ENCODE peak calls at places on chromosome 10, in four cellular contexts. V is GM12892, N is HCT116, I is tibial nerve. T is an unnamed sample.

GRCh38 chr10:71708897-71709882 is 10.4 kb downstream of the C10orf105 start:
- DNase-seq in V (no peak), N (no peak), I (no peak), T (no peak)

GRCh38 chr10:51341216-51341615 is 266.9 kb downstream of the PRKG1 start:
- DNase-seq in V (no peak), N (no peak), I (no peak), T (no peak)

GRCh38 chr10:30028006-30028441 is 31.4 kb downstream of the JCAD start:
- DNase-seq in V (no peak), N (no peak), I (peak; percentile 63), T (no peak)

GRCh38 chr10:118669020-118669766 is 73.7 kb upstream of the PRLHR start:
- DNase-seq in V (no peak), N (no peak), I (peak; percentile 50), T (no peak)

GRCh38 chr10:23556727-23557440 is 118.0 kb downstream of the OTUD1 start:
- DNase-seq in V (no peak), N (no peak), I (no peak), T (no peak)

GRCh38 chr10:51832652-51833383 is 133.4 kb upstream of the CSTF2T start:
- DNase-seq in V (no peak), N (peak; percentile 79), I (no peak), T (no peak)

GRCh38 chr10:121392657-121393056 is 205.6 kb downstream of the FGFR2 start:
- DNase-seq in V (no peak), N (no peak), I (no peak), T (no peak)

GRCh38 chr10:119535310-119535709 is 7.2 kb downstream of the RGS10 start:
- DNase-seq in V (no peak), N (no peak), I (no peak), T (no peak)

GRCh38 chr10:119025776-119026175 is 3.7 kb upstream of the NANOS1 start:
- DNase-seq in V (no peak), N (no peak), I (no peak), T (no peak)

GRCh38 chr10:86410542-86411124 is 44.0 kb upstream of the GRID1 start:
- DNase-seq in V (no peak), N (no peak), I (no peak), T (no peak)

GRCh38 chr10:36802523-36803153 is 322.8 kb upstream of the ANKRD30A start:
- DNase-seq in V (no peak), N (no peak), I (no peak), T (no peak)

GRCh38 chr10:118580702-118581101 is 14.7 kb downstream of the PRLHR start:
- DNase-seq in V (no peak), N (no peak), I (no peak), T (no peak)

GRCh38 chr10:119135517-119135890 is 30.0 kb downstream of the SFXN4 start:
- DNase-seq in V (no peak), N (no peak), I (peak; percentile 57), T (peak; percentile 78)

DNA sequence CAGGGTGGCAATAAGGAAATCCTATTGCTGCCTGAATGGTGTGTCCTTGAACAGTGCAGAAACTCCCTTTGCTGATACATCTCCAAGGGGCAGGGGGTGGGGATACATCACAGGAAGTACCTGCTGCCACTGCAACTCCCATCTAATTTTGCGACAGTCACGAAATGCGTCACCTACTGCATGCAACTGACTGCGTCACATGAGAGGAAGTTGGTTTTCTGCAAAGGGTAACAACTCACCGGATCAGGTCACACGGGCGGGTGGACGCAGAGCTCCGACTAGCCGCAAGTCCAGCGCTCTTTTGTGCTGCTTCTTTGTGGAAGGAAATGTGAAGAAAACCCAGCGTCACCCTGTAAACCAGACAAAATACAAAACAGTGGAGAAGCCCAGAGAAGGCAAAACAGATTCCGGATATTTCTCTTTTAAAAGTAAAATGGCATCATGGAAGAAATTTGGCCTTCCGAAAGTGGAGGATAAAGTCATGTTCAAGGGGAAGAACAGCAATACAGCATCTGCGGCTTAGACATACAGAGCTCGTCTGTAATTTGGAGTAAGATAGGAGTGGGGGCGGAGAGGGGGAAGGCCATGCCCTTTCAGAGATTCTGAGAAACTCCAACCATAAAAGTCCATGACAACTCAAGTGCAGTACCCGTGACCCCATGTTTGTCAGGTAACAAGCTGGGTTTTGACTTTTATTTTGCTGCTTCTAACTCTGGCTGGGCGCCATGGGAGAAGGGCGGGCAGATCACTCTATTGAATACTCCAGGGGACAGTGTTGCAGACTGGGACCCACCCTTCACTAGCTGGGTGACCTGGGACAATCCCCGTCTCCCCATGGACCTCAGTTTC is 32.3 kb upstream of the PLEKHS1 start:
- DNase-seq in V (no peak), N (no peak), I (no peak), T (no peak)
- TF ChIP-seq POLR2A in V (no peak), N (no peak), I (no peak), T (no peak)

GRCh38 chr10:92594194-92594593 is 1.3 kb downstream of the KIF11 start:
- DNase-seq in V (no peak), N (no peak), I (no peak), T (no peak)

GRCh38 chr10:92592761-92593552 is at the start of gene KIF11:
- DNase-seq in V (peak; percentile 69), N (peak; percentile 93), I (peak; percentile 98), T (peak; percentile 98)

GRCh38 chr10:92593553-92594046 is 670 bp downstream of the KIF11 start:
- DNase-seq in V (no peak), N (no peak), I (no peak), T (no peak)

GRCh38 chr10:92590623-92591549 is 2.0 kb upstream of the KIF11 start:
- DNase-seq in V (no peak), N (peak; percentile 75), I (peak; percentile 72), T (peak; percentile 41)

DNA sequence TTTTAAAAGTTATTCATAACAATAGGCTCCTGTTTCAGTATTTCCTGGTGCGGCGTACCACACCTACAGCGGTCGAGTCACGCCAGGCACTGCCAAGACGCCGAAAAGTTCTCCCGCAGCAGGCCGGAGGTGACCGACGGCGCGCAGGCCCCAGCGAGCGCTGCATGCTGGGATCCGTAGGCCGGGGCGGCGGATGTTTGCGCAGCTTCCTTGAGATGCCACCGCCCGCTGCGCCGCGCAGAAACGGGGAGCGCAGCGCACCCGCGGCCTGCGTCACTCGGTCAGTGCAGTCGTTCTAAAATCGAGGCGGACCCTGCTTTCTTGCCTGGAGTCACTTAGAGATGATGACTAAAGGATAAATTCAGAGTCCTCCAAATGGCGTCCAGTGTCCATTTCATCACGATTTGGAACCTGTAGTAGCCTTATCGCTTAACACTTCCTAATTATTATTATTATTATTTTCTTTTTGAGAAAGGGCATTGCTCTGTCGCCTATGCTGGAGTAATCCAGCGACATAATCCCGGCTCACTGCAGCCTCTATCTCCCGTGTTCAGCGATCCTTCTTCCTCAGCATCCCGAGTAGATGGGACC is 1.3 kb upstream of the KIF11 start:
- DNase-seq in V (peak; percentile 67), N (peak; percentile 89), I (peak; percentile 84), T (peak; percentile 91)
- TF ChIP-seq POLR2A in V (peak; percentile 86), N (peak; percentile 91), I (peak; percentile 55), T (no peak)

GRCh38 chr10:132497083-132497680 is 40.4 kb upstream of the INPP5A start:
- DNase-seq in V (no peak), N (no peak), I (no peak), T (no peak)
- TF ChIP-seq POLR2A in V (no peak), N (no peak), I (no peak), T (no peak)

GRCh38 chr10:96513686-96514551 is at the start of gene TLL2:
- DNase-seq in V (peak; percentile 77), N (peak; percentile 59), I (peak; percentile 58), T (peak; percentile 51)
- TF ChIP-seq POLR2A in V (no peak), N (no peak), I (no peak), T (no peak)

DNA sequence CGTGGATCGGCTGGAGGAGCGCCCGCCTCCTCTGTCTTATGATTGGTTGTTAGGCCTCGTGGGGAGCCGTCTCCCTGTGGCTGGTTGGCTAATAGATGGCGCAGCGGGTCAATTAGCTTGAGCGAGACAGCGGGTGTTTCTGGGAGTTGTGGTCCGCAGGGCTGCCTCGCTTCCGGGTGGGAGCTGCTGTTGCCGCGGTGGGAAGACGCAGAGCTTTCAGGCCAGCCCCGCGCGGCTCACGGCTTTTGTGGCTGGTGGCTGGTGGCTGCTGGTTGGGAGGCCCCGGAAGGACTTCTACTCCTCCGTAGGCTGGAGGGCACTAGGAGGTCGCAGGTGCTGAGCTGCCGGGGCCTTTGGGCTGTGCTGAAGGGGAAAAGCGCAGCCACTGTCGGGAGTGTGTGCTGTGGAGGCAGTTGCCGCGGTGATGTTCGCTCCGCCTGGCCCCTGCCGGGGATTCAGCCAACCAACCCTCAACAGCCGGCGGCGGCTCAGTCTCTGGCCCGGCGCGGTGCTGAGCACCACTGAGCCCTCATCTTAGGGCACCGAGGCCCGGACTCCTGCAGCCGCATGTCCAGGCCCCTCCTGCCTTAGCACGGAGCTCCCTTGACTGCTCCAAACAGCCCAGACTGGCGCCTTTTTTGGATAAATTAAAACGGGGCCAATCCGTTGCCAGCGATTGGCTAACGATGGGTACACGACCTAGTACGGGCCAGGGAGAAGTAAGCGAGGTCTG is 651 bp upstream of the C10orf143 start:
- DNase-seq in V (peak; percentile 84), N (peak; percentile 86), I (peak; percentile 96), T (peak; percentile 99)
- TF ChIP-seq POLR2A in V (peak; percentile 69), N (no peak), I (no peak), T (no peak)

DNA sequence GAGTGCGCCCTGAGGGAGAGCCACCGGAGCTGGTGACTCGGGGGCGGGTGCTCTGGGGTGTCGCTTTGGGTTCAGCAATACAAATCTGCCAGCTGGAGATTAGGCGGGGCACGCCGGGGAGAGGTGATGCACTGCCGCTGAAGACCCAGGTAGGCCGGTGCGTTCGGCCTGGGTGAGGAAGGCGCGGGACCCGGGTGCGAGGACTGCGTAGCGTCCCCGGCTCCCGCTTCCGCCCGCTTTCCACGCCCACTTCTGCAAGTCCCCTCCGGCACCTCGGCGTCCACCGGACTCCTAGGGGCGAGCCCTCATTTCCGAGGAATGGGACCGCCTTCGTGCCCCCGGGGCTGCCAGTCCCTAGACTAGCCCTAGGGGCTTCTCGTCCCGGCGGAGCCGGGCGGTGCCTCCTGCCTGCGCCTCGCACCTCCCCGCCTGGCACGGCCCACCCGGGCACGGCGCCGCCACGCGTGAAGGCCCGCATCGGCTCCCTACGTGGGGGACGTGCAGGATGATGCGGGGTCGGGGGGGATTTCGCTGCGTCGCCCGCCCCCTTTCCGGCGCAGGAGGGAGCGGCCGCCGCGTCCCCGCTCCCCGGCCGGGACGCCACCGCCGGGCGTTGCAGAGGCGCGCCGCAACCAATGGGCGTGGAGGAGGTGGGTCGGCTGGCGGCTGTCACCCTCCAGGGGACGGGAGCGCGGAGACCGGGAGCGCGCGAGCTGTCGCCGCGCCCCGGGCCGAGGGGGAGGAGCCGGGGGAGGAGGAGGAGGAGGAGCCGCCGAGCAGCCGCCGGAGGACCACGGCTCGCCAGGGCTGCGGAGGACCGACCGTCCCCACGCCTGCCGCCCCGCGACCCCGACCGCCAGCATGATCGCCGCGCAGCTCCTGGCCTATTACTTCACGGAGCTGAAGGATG is 40.0 kb downstream of the HK1 start:
- DNase-seq in V (peak; percentile 98), N (peak; percentile 59), I (peak; percentile 70), T (peak; percentile 86)
- TF ChIP-seq POLR2A in V (peak; percentile 44), N (no peak), I (peak; percentile 42), T (peak; percentile 7)

GRCh38 chr10:4661572-4662255 is 164.3 kb upstream of the AKR1E2 start:
- DNase-seq in V (no peak), N (no peak), I (peak; percentile 68), T (peak; percentile 96)

GRCh38 chr10:4663162-4663992 is 162.6 kb upstream of the AKR1E2 start:
- DNase-seq in V (no peak), N (peak; percentile 97), I (peak; percentile 83), T (peak; percentile 93)

GRCh38 chr10:4656576-4657194 is 169.3 kb upstream of the AKR1E2 start:
- DNase-seq in V (no peak), N (peak; percentile 58), I (peak; percentile 61), T (peak; percentile 89)

GRCh38 chr10:4658777-4659176 is 167.2 kb upstream of the AKR1E2 start:
- DNase-seq in V (no peak), N (no peak), I (no peak), T (no peak)

GRCh38 chr10:4662576-4663161 is 163.3 kb upstream of the AKR1E2 start:
- DNase-seq in V (no peak), N (no peak), I (no peak), T (no peak)
- TF ChIP-seq POLR2A in V (no peak), N (no peak), I (no peak), T (no peak)